ENCODE peak calls at places on chromosomes 12 and 14, in ten cellular contexts. O, H, S, R, E, B, G, Y, K and C are unnamed samples.

GRCh38 chr14:103679351-103679750 is 35.9 kb downstream of the XRCC3 start:
- DNase-seq in R (peak), H (peak), Y (peak), E (peak), O (no peak), G (peak), B (no peak), K (peak), S (peak), C (no peak)

GRCh38 chr14:93903342-93904184 is 23.6 kb upstream of the FAM181A start:
- DNase-seq in S (no peak), R (no peak), G (no peak), E (no peak), K (peak), Y (no peak), H (no peak), O (no peak), B (peak), C (no peak)

GRCh38 chr12:47828008-47828966 is 8.6 kb upstream of the HDAC7 start:
- DNase-seq in O (no peak), Y (no peak), S (no peak), G (no peak), E (no peak), H (no peak), R (no peak), B (no peak), K (no peak), C (no peak)

GRCh38 chr12:24360907-24361306 is 411.4 kb upstream of the SOX5 start:
- DNase-seq in G (no peak), R (no peak), E (no peak), K (no peak), H (no peak), S (no peak), B (no peak), O (peak), Y (no peak), C (peak)

GRCh38 chr12:97650242-97650641 is 187.6 kb downstream of the RMST start:
- DNase-seq in B (no peak), O (no peak), H (no peak), S (peak), G (no peak), K (no peak), R (no peak), Y (no peak), E (no peak), C (no peak)

GRCh38 chr14:68888883-68889282 is 90.2 kb downstream of the ACTN1 start:
- DNase-seq in Y (no peak), K (no peak), G (no peak), R (no peak), H (peak), O (no peak), B (no peak), S (no peak), E (no peak), C (no peak)

GRCh38 chr12:103036581-103037214 is 79.2 kb downstream of the ASCL1 start:
- DNase-seq in Y (peak), O (no peak), B (no peak), E (no peak), G (no peak), R (no peak), H (no peak), S (no peak), K (no peak), C (no peak)

GRCh38 chr12:65306229-65306602 is 27.7 kb downstream of the MSRB3 start:
- DNase-seq in E (no peak), K (no peak), S (no peak), B (no peak), O (no peak), H (no peak), G (no peak), R (no peak), Y (no peak), C (no peak)

GRCh38 chr14:101181717-101182313 is 278.3 kb upstream of the RTL1 start:
- DNase-seq in G (no peak), S (no peak), E (no peak), O (no peak), B (no peak), K (no peak), Y (peak), H (no peak), R (no peak), C (no peak)

GRCh38 chr12:106178582-106178981 is 39.8 kb upstream of the NUAK1 start:
- DNase-seq in E (no peak), K (peak), B (no peak), G (no peak), R (no peak), H (no peak), O (no peak), Y (no peak), S (no peak), C (peak)

GRCh38 chr14:104860414-104860813 is 4.7 kb upstream of the CEP170B start:
- DNase-seq in O (no peak), G (no peak), R (no peak), H (no peak), Y (no peak), E (no peak), B (no peak), S (no peak), K (no peak), C (no peak)

GRCh38 chr14:50924236-50924635 is 20.0 kb downstream of the PYGL start:
- DNase-seq in K (no peak), E (no peak), B (no peak), H (no peak), G (no peak), Y (no peak), S (no peak), O (no peak), R (no peak), C (no peak)

GRCh38 chr14:68862954-68863594 is 70.2 kb upstream of the ZFP36L1 start:
- DNase-seq in G (peak), H (peak), Y (peak), R (peak), K (peak), B (peak), E (peak), S (peak), O (peak), C (peak)